ENCODE peak calls at places on chromosomes 4 and X, in nine cellular contexts. S is activated naive CD8-positive, alpha-beta T cell treated with anti-CD3 and anti-CD28 coated beads, Interleukin-2, amount 10 ng/mL, durations not matched to agents 7 days and 5 days; G is activated T-cell treated with anti-CD3 and anti-CD28 coated beads for 1 hour; F is GM10248; I is NCI-H748 treated with DMSO at 0.1 percent for 48 hours; Z is ovary; D is SW480; U is iris pigment epithelial cell; Q is K562. N is an unnamed sample.

GRCh38 chrX:74493806-74494205 is 72.5 kb downstream of the SLC16A2 start:
- DNase-seq in S (no peak), G (no peak), F (no peak), I (no peak), Z (no peak), D (no peak), U (no peak), Q (no peak), N (no peak)

GRCh38 chrX:13396887-13397286 is 77.0 kb upstream of the ATXN3L start:
- DNase-seq in S (no peak), G (no peak), F (no peak), I (no peak), Z (no peak), D (no peak), U (peak; percentile 76), Q (no peak), N (no peak)

GRCh38 chr4:105241456-105241855 is 94.8 kb downstream of the TET2 start:
- DNase-seq in S (no peak), G (no peak), F (no peak), I (no peak), Z (no peak), D (no peak), U (no peak), Q (no peak), N (no peak)

GRCh38 chr4:146643812-146644401 is 5.2 kb downstream of the POU4F2 start:
- DNase-seq in S (no peak), G (no peak), F (peak; percentile 39), I (no peak), Z (no peak), D (no peak), U (no peak), Q (peak; percentile 39), N (peak; percentile 25)

GRCh38 chr4:104519588-104519987 is 24.9 kb upstream of the CXXC4 start:
- DNase-seq in S (no peak), G (no peak), F (peak; percentile 10), I (no peak), Z (no peak), D (no peak), U (no peak), Q (no peak), N (no peak)

GRCh38 chr4:41070516-41071281 is 143.6 kb downstream of the APBB2 start:
- DNase-seq in S (no peak), G (no peak), F (no peak), I (no peak), Z (no peak), D (no peak), U (peak; percentile 25), Q (no peak), N (no peak)

GRCh38 chr4:185359767-185360446 is 35.8 kb downstream of the LRP2BP start:
- DNase-seq in S (no peak), G (no peak), F (no peak), I (no peak), Z (no peak), D (no peak), U (peak; percentile 93), Q (peak; percentile 55), N (no peak)

GRCh38 chr4:3389879-3390840 is 51.6 kb upstream of the HGFAC start:
- DNase-seq in S (no peak), G (no peak), F (no peak), I (no peak), Z (no peak), D (no peak), U (no peak), Q (no peak), N (no peak)

GRCh38 chr4:7803992-7804758 is 135.5 kb downstream of the AFAP1 start:
- DNase-seq in S (peak; percentile 83), G (peak; percentile 85), F (peak; percentile 85), I (peak; percentile 2), Z (peak; percentile 90), D (peak; percentile 38), U (peak; percentile 80), Q (peak; percentile 83), N (peak; percentile 51)

GRCh38 chr4:82957045-82957444 is 53.6 kb downstream of the LIN54 start:
- DNase-seq in S (no peak), G (no peak), F (no peak), I (no peak), Z (no peak), D (no peak), U (no peak), Q (no peak), N (no peak)

GRCh38 chr4:56646341-56646740 is 34.8 kb downstream of the HOPX start:
- DNase-seq in S (no peak), G (no peak), F (no peak), I (no peak), Z (no peak), D (no peak), U (no peak), Q (no peak), N (no peak)

GRCh38 chr4:28229092-28229491 is 1368.5 kb downstream of the STIM2 start:
- DNase-seq in S (no peak), G (no peak), F (no peak), I (no peak), Z (no peak), D (no peak), U (peak; percentile 76), Q (no peak), N (no peak)

GRCh38 chr4:15003891-15004700 is 1.8 kb downstream of the CPEB2 start:
- DNase-seq in S (peak; percentile 76), G (peak; percentile 33), F (peak; percentile 30), I (no peak), Z (peak; percentile 65), D (peak; percentile 34), U (peak; percentile 28), Q (peak; percentile 32), N (peak; percentile 10)

GRCh38 chr4:56655209-56655626 is 25.9 kb downstream of the HOPX start:
- DNase-seq in S (peak; percentile 42), G (no peak), F (peak; percentile 20), I (no peak), Z (peak; percentile 16), D (no peak), U (peak; percentile 30), Q (no peak), N (no peak)

GRCh38 chrX:9148626-9149385 is 114.9 kb upstream of the FAM9B start:
- DNase-seq in S (no peak), G (no peak), F (no peak), I (no peak), Z (no peak), D (no peak), U (peak; percentile 58), Q (no peak), N (no peak)

GRCh38 chr4:184471872-184472539 is 2.3 kb downstream of the IRF2 start:
- DNase-seq in S (no peak), G (no peak), F (peak; percentile 28), I (peak; percentile 4), Z (no peak), D (peak; percentile 26), U (peak; percentile 30), Q (peak; percentile 32), N (peak; percentile 24)

GRCh38 chr4:81106150-81106549 is 75.6 kb downstream of the BMP3 start:
- DNase-seq in S (no peak), G (no peak), F (no peak), I (no peak), Z (no peak), D (no peak), U (no peak), Q (no peak), N (no peak)

GRCh38 chrX:44580466-44580865 is 37.8 kb upstream of the FUNDC1 start:
- DNase-seq in S (no peak), G (no peak), F (no peak), I (no peak), Z (no peak), D (no peak), U (peak; percentile 82), Q (no peak), N (no peak)

GRCh38 chr4:2370597-2371320 is 47.7 kb downstream of the ZFYVE28 start:
- DNase-seq in S (no peak), G (no peak), F (no peak), I (no peak), Z (no peak), D (no peak), U (no peak), Q (no peak), N (no peak)

GRCh38 chrX:137568741-137569469 is 3.0 kb downstream of the ZIC3 start:
- DNase-seq in S (no peak), G (no peak), F (no peak), I (peak; percentile 51), Z (no peak), D (no peak), U (no peak), Q (no peak), N (no peak)

GRCh38 chr4:5638976-5639375 is 69.4 kb downstream of the EVC2 start:
- DNase-seq in S (no peak), G (no peak), F (no peak), I (no peak), Z (no peak), D (peak; percentile 60), U (peak; percentile 72), Q (no peak), N (no peak)

GRCh38 chr4:99652596-99653436 is 4.8 kb downstream of the C4orf54 start:
- DNase-seq in S (no peak), G (no peak), F (no peak), I (no peak), Z (no peak), D (no peak), U (no peak), Q (no peak), N (no peak)

GRCh38 chrX:5733483-5733882 is 495.2 kb downstream of the NLGN4X start:
- DNase-seq in S (no peak), G (no peak), F (no peak), I (no peak), Z (no peak), D (no peak), U (no peak), Q (no peak), N (no peak)

GRCh38 chrX:40402771-40403533 is 177.8 kb upstream of the ATP6AP2 start:
- DNase-seq in S (no peak), G (no peak), F (no peak), I (no peak), Z (peak; percentile 35), D (peak; percentile 27), U (peak; percentile 43), Q (peak; percentile 30), N (no peak)

GRCh38 chr4:2046031-2046961 is 12.8 kb upstream of the NAT8L start:
- DNase-seq in S (no peak), G (no peak), F (peak; percentile 28), I (no peak), Z (no peak), D (no peak), U (no peak), Q (no peak), N (no peak)

GRCh38 chr4:162586266-162586665 is 422.5 kb upstream of the FSTL5 start:
- DNase-seq in S (no peak), G (no peak), F (no peak), I (no peak), Z (no peak), D (no peak), U (no peak), Q (no peak), N (no peak)

GRCh38 chr4:128574706-128575105 is 234.8 kb upstream of the JADE1 start:
- DNase-seq in S (peak; percentile 47), G (peak; percentile 47), F (peak; percentile 70), I (peak; percentile 9), Z (peak; percentile 40), D (peak; percentile 27), U (peak; percentile 87), Q (peak; percentile 79), N (peak; percentile 74)

GRCh38 chrX:55486736-55487135 is 2.9 kb downstream of the USP51 start:
- DNase-seq in S (no peak), G (no peak), F (no peak), I (no peak), Z (no peak), D (no peak), U (no peak), Q (no peak), N (no peak)

GRCh38 chr4:185513489-185514181 is 21.7 kb downstream of the PDLIM3 start:
- DNase-seq in S (no peak), G (no peak), F (no peak), I (no peak), Z (no peak), D (peak; percentile 20), U (peak; percentile 97), Q (no peak), N (peak; percentile 35)

GRCh38 chrX:56288607-56289006 is 56.5 kb downstream of the KLF8 start:
- DNase-seq in S (no peak), G (no peak), F (no peak), I (no peak), Z (no peak), D (no peak), U (no peak), Q (no peak), N (no peak)

GRCh38 chrX:129585691-129586090 is 45.6 kb downstream of the OCRL start:
- DNase-seq in S (no peak), G (no peak), F (no peak), I (no peak), Z (no peak), D (no peak), U (no peak), Q (no peak), N (no peak)

N was measured in Jurkat, Clone E6-1.